ENCODE peak calls at places on chromosomes 4 and X, in eight cellular contexts. D is HCT116, T is hepatocyte, H is neural progenitor cell, U is keratinocyte, Z is fibroblast of lung, W is GM23248, Y is mammary epithelial cell. I is an unnamed sample.

GRCh38 chr4:153374471-153374870 is 30.0 kb downstream of the MND1 start:
- DNase-seq in D (no peak), T (no peak), H (no peak), U (no peak), Z (no peak), W (peak), Y (no peak), I (no peak)

GRCh38 chr4:127141857-127142256 is 490.9 kb upstream of the INTU start:
- DNase-seq in D (no peak), T (no peak), H (no peak), U (no peak), Z (peak), W (peak), Y (peak), I (no peak)

GRCh38 chrX:63661676-63662075 is 123.3 kb downstream of the ARHGEF9 start:
- DNase-seq in D (no peak), T (no peak), H (no peak), U (no peak), Z (peak), W (no peak), Y (no peak), I (no peak)

GRCh38 chr4:166318810-166319525 is 445.9 kb downstream of the TLL1 start:
- DNase-seq in D (no peak), T (no peak), H (no peak), U (no peak), Z (no peak), W (peak), Y (peak), I (no peak)

GRCh38 chrX:1717326-1717725 is 102.5 kb downstream of the ASMT start:
- DNase-seq in D (no peak), T (no peak), H (no peak), U (no peak), Z (no peak), W (no peak), Y (no peak), I (no peak)

GRCh38 chr4:93359609-93360008 is 468.9 kb upstream of the ATOH1 start:
- DNase-seq in D (no peak), T (no peak), H (no peak), U (no peak), Z (no peak), W (no peak), Y (no peak), I (no peak)

GRCh38 chrX:69531031-69531755 is 27.1 kb downstream of the NALF2 start:
- DNase-seq in D (no peak), T (no peak), H (no peak), U (no peak), Z (no peak), W (no peak), Y (no peak), I (no peak)

GRCh38 chr4:2745981-2746806 is 9.9 kb downstream of the TNIP2 start:
- DNase-seq in D (no peak), T (peak), H (no peak), U (peak), Z (peak), W (peak), Y (peak), I (no peak)

GRCh38 chr4:2570551-2571222 is 34.2 kb downstream of the FAM193A start:
- DNase-seq in D (no peak), T (no peak), H (no peak), U (no peak), Z (no peak), W (no peak), Y (no peak), I (peak)

GRCh38 chr4:69060651-69061308 is 35.5 kb upstream of the UGT2B7 start:
- DNase-seq in D (no peak), T (no peak), H (peak), U (no peak), Z (no peak), W (no peak), Y (no peak), I (no peak)

GRCh38 chr4:183099537-183100297 is 660 bp downstream of the WWC2 start:
- DNase-seq in D (no peak), T (peak), H (peak), U (no peak), Z (no peak), W (peak), Y (peak), I (no peak)

GRCh38 chrX:72576161-72576896 is 3.7 kb upstream of the HDAC8 start:
- DNase-seq in D (no peak), T (no peak), H (no peak), U (no peak), Z (peak), W (peak), Y (peak), I (no peak)

GRCh38 chrX:119055650-119056049 is 17.1 kb upstream of the CT47C1 start:
- DNase-seq in D (no peak), T (no peak), H (peak), U (no peak), Z (peak), W (peak), Y (no peak), I (no peak)

GRCh38 chr4:84681488-84682274 is 98.8 kb downstream of the CDS1 start:
- DNase-seq in D (no peak), T (peak), H (peak), U (no peak), Z (peak), W (peak), Y (peak), I (peak)

GRCh38 chr4:114941522-114941921 is 171.9 kb downstream of the NDST4 start:
- DNase-seq in D (no peak), T (no peak), H (peak), U (no peak), Z (no peak), W (no peak), Y (no peak), I (no peak)

GRCh38 chr4:182555997-182556418 is 312.8 kb downstream of the TENM3 start:
- DNase-seq in D (no peak), T (peak), H (peak), U (peak), Z (peak), W (peak), Y (peak), I (no peak)

GRCh38 chrX:153662266-153662665 is 11.3 kb downstream of the PNCK start:
- DNase-seq in D (peak), T (peak), H (peak), U (no peak), Z (peak), W (peak), Y (no peak), I (no peak)

GRCh38 chrX:56281789-56282188 is 49.6 kb downstream of the KLF8 start:
- DNase-seq in D (peak), T (peak), H (peak), U (no peak), Z (peak), W (peak), Y (peak), I (peak)

GRCh38 chr4:47217884-47218283 is 186.5 kb downstream of the GABRB1 start:
- DNase-seq in D (no peak), T (no peak), H (no peak), U (no peak), Z (no peak), W (no peak), Y (no peak), I (no peak)

GRCh38 chr4:57443308-57444243 is 333.4 kb upstream of the IGFBP7 start:
- DNase-seq in D (no peak), T (no peak), H (no peak), U (no peak), Z (no peak), W (no peak), Y (no peak), I (no peak)

GRCh38 chr4:41746440-41747229 is 1.9 kb downstream of the PHOX2B start:
- DNase-seq in D (no peak), T (no peak), H (peak), U (no peak), Z (no peak), W (no peak), Y (no peak), I (no peak)

GRCh38 chr4:41747230-41748055 is 1.1 kb downstream of the PHOX2B start:
- DNase-seq in D (no peak), T (no peak), H (peak), U (no peak), Z (no peak), W (no peak), Y (no peak), I (no peak)

GRCh38 chr4:41745292-41746024 is 3.1 kb downstream of the PHOX2B start:
- DNase-seq in D (no peak), T (no peak), H (peak), U (no peak), Z (no peak), W (no peak), Y (no peak), I (no peak)

GRCh38 chr4:41746025-41746439 is 2.5 kb downstream of the PHOX2B start:
- DNase-seq in D (no peak), T (no peak), H (peak), U (no peak), Z (no peak), W (peak), Y (no peak), I (no peak)

DNA sequence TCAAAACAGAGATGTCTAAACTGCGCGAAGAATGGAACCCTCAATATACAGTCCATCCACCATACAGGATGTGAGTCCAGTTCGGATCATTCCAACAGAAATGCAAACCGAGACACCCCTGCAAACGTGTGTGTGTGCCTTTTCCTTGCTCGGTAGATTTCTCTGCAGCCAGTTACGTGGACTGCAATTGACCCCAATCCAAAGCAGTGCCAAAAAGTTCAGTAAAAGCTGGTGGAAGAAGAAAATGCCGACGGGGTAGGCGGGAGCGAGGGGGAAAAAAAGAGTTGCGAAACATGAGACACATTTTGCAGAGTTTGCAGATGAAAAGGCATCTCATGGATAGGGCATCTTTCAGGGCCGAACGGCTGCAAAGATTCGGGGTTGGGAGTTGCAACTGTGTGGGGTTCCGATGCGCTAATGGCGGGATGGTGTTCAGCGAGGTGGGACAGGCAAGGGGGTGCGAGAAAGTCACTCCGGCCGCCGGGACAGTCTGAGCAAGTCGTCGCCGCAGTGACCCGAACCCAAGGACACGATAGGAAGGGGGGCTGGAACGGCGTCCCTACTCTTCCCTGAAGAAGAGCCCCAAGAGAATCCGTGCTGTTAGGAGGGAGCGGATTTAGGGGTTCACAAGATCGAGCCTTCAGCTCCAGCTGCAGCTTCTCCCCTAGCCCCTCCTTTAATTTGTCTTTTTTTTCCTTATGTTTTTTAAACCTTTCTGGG is 3.8 kb downstream of the PHOX2B start:
- DNase-seq in D (no peak), T (no peak), H (peak), U (no peak), Z (no peak), W (no peak), Y (no peak), I (no peak)
- TF ChIP-seq EZH2 in D (no peak), T (peak), H (peak), U (peak), Z (peak), W (no peak), Y (peak), I (no peak)

DNA sequence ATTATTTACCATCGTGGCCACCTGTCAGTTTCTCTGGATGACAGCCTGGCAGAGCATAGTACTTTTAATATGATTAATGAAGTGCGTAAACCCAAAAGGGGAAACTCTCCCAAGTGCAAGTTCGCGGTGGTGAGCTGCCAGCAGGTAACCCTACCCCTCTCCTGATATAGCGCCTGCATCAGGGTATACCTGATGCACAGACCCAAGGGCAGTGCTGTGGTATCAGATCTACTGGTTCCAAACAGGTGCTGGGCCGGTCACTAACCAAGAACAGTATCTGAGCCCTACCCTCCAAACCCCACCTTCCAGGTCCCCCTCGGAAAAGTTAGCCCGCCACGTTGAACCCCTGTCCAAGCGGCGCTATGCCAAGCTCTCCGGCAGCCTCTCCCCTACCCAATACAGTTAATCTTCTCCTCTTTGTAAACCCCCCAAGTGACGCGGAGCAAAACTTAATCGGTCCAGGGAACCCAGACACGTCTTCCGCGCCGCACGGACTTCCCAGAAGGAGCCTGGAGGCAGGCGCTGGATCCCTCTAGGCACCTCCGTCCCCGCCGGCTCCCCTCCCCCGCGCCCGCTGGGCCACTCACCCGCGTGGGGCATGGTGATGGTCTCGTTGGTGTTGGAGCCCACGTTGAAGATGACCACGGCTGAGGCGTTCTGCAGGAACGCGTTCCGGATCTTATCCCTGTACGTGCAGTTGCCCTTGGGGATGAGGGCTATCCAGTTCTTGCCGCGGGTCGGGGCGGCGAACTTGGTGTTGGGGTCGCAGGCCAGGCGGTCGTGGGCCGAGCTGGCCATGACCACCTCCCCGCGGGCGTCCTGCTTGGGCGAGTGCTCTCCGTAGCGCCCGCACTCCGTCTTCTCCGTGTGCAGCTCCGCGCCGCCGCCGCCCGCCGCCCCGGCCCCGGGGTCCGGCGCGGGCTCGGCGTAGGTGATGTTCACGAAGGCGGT is 1.3 kb downstream of the RNF150 start:
- DNase-seq in D (no peak), T (peak), H (peak), U (no peak), Z (peak), W (peak), Y (peak), I (no peak)
- TF ChIP-seq EZH2 in D (no peak), T (peak), H (peak), U (peak), Z (no peak), W (no peak), Y (peak), I (no peak)

GRCh38 chrX:102129473-102129872 is 4.0 kb downstream of the TCEAL2 start:
- DNase-seq in D (no peak), T (no peak), H (no peak), U (no peak), Z (peak), W (peak), Y (no peak), I (no peak)
- TF ChIP-seq EZH2 in D (no peak), T (no peak), H (no peak), U (no peak), Z (no peak), W (no peak), Y (no peak), I (no peak)

DNA sequence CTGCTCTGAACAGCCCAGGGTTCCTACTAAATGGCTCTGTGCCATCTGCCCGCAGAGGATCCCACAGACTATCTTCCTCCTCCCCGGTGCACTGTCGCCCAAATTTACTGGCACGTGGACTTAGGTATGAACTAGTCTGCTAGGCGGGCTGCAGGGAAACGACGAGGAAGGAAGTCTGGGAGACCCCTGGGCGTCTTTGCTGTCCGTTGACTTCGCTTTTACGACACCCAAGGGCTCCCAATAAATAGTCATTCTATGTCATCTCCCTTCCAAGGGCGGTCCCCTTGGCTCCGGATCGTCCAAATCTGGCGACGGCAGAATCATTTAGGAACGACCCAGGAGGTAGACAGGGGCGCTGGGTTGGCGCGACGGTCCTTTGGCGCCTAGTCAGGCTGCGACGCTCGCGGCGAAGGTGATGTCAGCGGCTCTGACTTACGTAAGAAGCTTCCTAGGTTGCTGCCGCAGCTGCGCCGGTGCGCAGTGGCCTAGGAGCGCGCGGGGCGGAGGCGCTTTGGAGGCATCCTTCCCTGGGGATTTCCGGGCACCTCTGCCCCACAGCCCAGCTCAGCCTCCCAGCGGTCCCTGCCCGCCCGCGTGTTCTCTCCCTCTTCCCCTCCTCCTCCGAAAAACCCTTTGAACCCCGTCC is 2.2 kb downstream of the NHS start:
- DNase-seq in D (peak), T (peak), H (peak), U (no peak), Z (peak), W (peak), Y (peak), I (no peak)
- TF ChIP-seq EZH2 in D (no peak), T (no peak), H (no peak), U (no peak), Z (no peak), W (no peak), Y (no peak), I (no peak)

DNA sequence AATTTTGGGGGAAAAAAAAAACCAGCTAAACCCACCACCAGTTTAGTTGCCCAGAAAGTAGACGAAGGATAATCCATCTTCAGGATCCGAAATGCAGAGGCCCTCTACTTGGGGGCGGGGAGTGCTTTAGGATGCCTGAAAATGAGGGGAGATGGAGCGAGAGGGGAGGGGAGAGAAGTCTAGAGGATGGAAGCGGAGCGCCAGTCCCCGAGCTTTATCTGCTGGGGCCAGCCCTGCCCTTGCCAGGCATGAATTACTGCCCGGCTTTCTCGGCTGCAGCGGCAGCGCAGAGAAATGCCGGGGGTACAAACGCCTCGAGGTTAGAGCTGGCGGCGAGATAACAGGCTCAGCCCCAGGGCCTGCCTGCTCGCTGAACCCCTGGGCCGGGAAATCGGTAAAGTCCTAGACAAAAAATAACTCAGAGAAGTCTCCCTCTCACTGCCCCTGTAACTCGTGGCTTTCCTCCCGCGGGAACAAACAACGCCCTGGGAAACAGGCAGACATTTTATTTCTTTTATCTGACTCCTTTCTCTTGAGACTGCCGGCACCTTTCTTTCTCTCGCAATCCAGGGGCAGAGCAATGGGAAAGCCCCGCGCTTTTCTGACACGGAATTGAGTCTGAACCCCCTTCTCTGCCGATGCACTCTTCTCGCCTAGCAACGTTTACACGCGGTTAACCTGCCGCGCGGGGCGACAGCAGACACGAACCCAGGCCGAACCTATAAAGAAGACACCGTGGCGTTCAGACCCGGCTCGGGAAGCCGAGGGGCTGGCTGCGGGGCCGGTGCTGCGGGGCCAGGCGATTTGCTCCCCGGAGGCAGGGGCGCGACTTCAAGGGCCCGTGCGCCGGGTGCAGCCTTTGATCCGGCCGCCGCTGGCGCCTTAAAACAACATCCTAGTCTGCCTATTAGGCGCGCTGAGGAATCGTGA is 3.1 kb upstream of the MSX1 start:
- DNase-seq in D (no peak), T (peak), H (peak), U (no peak), Z (no peak), W (peak), Y (no peak), I (no peak)
- TF ChIP-seq EZH2 in D (no peak), T (peak), H (peak), U (peak), Z (peak), W (no peak), Y (peak), I (no peak)

GRCh38 chr4:75158451-75158850 is 225.5 kb downstream of the PARM1 start:
- DNase-seq in D (no peak), T (no peak), H (no peak), U (no peak), Z (no peak), W (no peak), Y (no peak), I (no peak)

DNA sequence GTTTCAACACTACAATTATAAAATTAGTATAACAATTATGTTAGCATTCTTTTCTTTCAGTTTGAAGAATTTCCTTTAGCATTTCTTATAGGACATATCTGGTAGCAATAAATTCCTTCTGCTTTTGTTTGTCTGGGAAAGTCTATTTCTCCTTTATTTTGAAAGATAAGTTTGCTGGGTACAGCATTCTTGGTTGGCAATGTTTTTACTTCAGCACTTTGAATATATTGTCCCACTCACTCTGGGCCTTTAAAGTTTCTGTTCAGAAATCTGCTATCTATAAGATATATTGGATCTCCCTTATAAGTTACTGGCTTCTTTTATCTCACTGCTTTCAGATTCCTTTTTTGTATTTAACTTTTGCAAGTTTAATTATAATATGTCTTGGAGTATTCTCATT is 222.1 kb downstream of the PARM1 start:
- DNase-seq in D (no peak), T (no peak), H (no peak), U (no peak), Z (no peak), W (no peak), Y (no peak), I (no peak)
- TF ChIP-seq EZH2 in D (no peak), T (no peak), H (no peak), U (no peak), Z (no peak), W (no peak), Y (no peak), I (no peak)

GRCh38 chr4:112520598-112521122 is 4.7 kb upstream of the NEUROG2 start:
- DNase-seq in D (no peak), T (no peak), H (no peak), U (no peak), Z (no peak), W (no peak), Y (no peak), I (no peak)

GRCh38 chr4:112518675-112519074 is 2.7 kb upstream of the NEUROG2 start:
- DNase-seq in D (no peak), T (no peak), H (peak), U (no peak), Z (no peak), W (no peak), Y (no peak), I (no peak)

GRCh38 chr4:112521123-112522116 is 5.4 kb upstream of the NEUROG2 start:
- DNase-seq in D (no peak), T (no peak), H (peak), U (no peak), Z (no peak), W (no peak), Y (no peak), I (no peak)

GRCh38 chr4:112517911-112518310 is 1.9 kb upstream of the NEUROG2 start:
- DNase-seq in D (no peak), T (no peak), H (no peak), U (no peak), Z (no peak), W (no peak), Y (no peak), I (no peak)

GRCh38 chr4:112519689-112520597 is 4.0 kb upstream of the NEUROG2 start:
- DNase-seq in D (no peak), T (no peak), H (peak), U (no peak), Z (no peak), W (no peak), Y (no peak), I (no peak)
- TF ChIP-seq EZH2 in D (no peak), T (no peak), H (peak), U (no peak), Z (peak), W (no peak), Y (no peak), I (no peak)

I was measured in DND-41.